ENCODE peak calls at places on chromosomes 16 and 17, in five cellular contexts. D is GM12878, M is K562, N is H1, B is HepG2. P is an unnamed sample.
A peak's percentile ranks its signal among the peaks of the same experiment; 100 is the strongest.

GRCh38 chr17:65627892-65628622 is 66.6 kb upstream of the AXIN2 start:
- DNase-seq in N (no peak), M (no peak), D (no peak), B (peak; percentile 91), P (no peak)

GRCh38 chr17:40115101-40115436 is 6.7 kb upstream of the MSL1 start:
- DNase-seq in M (no peak), B (no peak), D (no peak), N (no peak), P (no peak)

GRCh38 chr16:85720319-85720637 is 30.6 kb downstream of the C16orf74 start:
- DNase-seq in M (no peak), N (no peak), B (peak; percentile 35), D (no peak), P (no peak)

GRCh38 chr17:82647593-82648164 is 565 bp downstream of the WDR45B start:
- DNase-seq in B (no peak), N (no peak), M (peak; percentile 65), D (no peak), P (no peak)

GRCh38 chr16:24736758-24737157 is 7.3 kb downstream of the TNRC6A start:
- DNase-seq in B (no peak), N (no peak), D (no peak), M (no peak), P (no peak)

GRCh38 chr16:24955975-24956731 is 59.0 kb downstream of the ARHGAP17 start:
- DNase-seq in D (no peak), N (no peak), B (no peak), M (peak; percentile 17), P (no peak)

GRCh38 chr16:30700971-30701370 is 2.0 kb downstream of the SRCAP start:
- DNase-seq in B (no peak), D (no peak), N (no peak), M (no peak), P (no peak)

GRCh38 chr17:3256575-3256974 is 41.6 kb downstream of the OR3A1 start:
- DNase-seq in N (no peak), M (no peak), D (no peak), B (no peak), P (no peak)

GRCh38 chr16:4686497-4687210 is 6.7 kb upstream of the NUDT16L1 start:
- DNase-seq in N (no peak), B (no peak), M (no peak), D (no peak), P (no peak)

GRCh38 chr16:85148959-85149358 is 36.7 kb upstream of the CIBAR2 start:
- DNase-seq in D (no peak), N (no peak), M (no peak), B (no peak), P (no peak)

GRCh38 chr17:78001182-78001581 is 42.7 kb downstream of the TNRC6C start:
- DNase-seq in B (no peak), M (no peak), N (no peak), D (no peak), P (no peak)

GRCh38 chr17:13046361-13046760 is 28.5 kb upstream of the ELAC2 start:
- DNase-seq in M (no peak), B (no peak), D (no peak), N (no peak), P (no peak)

GRCh38 chr17:28331891-28332420 is 3.3 kb downstream of the IFT20 start:
- DNase-seq in N (no peak), B (no peak), D (no peak), M (no peak), P (no peak)

GRCh38 chr17:35244345-35245195 is 1.7 kb downstream of the SLFN5 start:
- DNase-seq in N (peak; percentile 47), M (peak; percentile 12), D (no peak), B (peak; percentile 6), P (peak; percentile 33)

GRCh38 chr16:56424791-56425438 is 430 bp downstream of the AMFR start:
- DNase-seq in M (peak; percentile 44), D (no peak), B (no peak), N (peak; percentile 63), P (no peak)

GRCh38 chr17:30000001-30000754 is 58.7 kb downstream of the EFCAB5 start:
- DNase-seq in B (no peak), N (no peak), D (no peak), M (no peak), P (no peak)

GRCh38 chr16:57736419-57737281 is 1.1 kb downstream of the KATNB1 start:
- DNase-seq in N (no peak), D (no peak), M (peak; percentile 55), B (peak; percentile 86), P (no peak)

GRCh38 chr17:8935194-8935593 is 30.3 kb downstream of the PIK3R5 start:
- DNase-seq in M (no peak), D (no peak), B (no peak), N (no peak), P (no peak)

GRCh38 chr16:48392407-48392806 is 7.2 kb upstream of the SIAH1 start:
- DNase-seq in B (no peak), D (no peak), N (no peak), M (no peak), P (no peak)

GRCh38 chr16:78249056-78249455 is 149.6 kb downstream of the WWOX start:
- DNase-seq in N (peak; percentile 57), B (peak; percentile 77), M (no peak), D (no peak), P (no peak)

GRCh38 chr17:38730526-38731379 is 612 bp downstream of the CISD3 start:
- DNase-seq in B (peak; percentile 90), M (no peak), D (no peak), N (peak; percentile 77), P (no peak)

GRCh38 chr16:28874406-28874805 is 3.9 kb upstream of the ATP2A1 start:
- DNase-seq in N (no peak), D (no peak), B (no peak), M (no peak), P (no peak)

GRCh38 chr16:30053376-30054015 is 12.1 kb upstream of the ALDOA start:
- DNase-seq in N (no peak), B (no peak), D (no peak), M (peak; percentile 27), P (no peak)

GRCh38 chr17:70855401-70856054 is 686.2 kb downstream of the KCNJ2 start:
- DNase-seq in N (no peak), D (no peak), M (no peak), B (no peak), P (no peak)

GRCh38 chr17:44318077-44318892 is 6.3 kb downstream of the SLC25A39 start:
- DNase-seq in N (no peak), B (no peak), M (peak; percentile 12), D (no peak), P (no peak)

GRCh38 chr17:39485555-39485954 is 24.3 kb downstream of the CDK12 start:
- DNase-seq in N (no peak), B (no peak), D (no peak), M (no peak), P (peak; percentile 15)

GRCh38 chr17:6163632-6164319 is 93.6 kb downstream of the WSCD1 start:
- DNase-seq in D (no peak), N (no peak), B (no peak), M (no peak), P (no peak)

GRCh38 chr17:4557626-4558310 is 2.6 kb upstream of the MYBBP1A start:
- DNase-seq in M (no peak), B (no peak), D (no peak), N (no peak), P (no peak)

GRCh38 chr16:57606847-57607501 is 21.5 kb upstream of the ADGRG1 start:
- DNase-seq in M (no peak), D (no peak), N (no peak), B (peak; percentile 85), P (no peak)

GRCh38 chr16:67429799-67430503 is 970 bp upstream of the HSD11B2 start:
- DNase-seq in D (no peak), M (no peak), B (no peak), N (no peak), P (no peak)

GRCh38 chr16:67426950-67427349 is 4.0 kb upstream of the HSD11B2 start:
- DNase-seq in N (no peak), M (no peak), B (no peak), D (no peak), P (no peak)

GRCh38 chr16:67429053-67429798 is 1.7 kb upstream of the HSD11B2 start:
- DNase-seq in D (no peak), N (no peak), B (peak; percentile 79), M (no peak), P (no peak)

GRCh38 chr16:67426022-67426421 is 4.9 kb upstream of the HSD11B2 start:
- DNase-seq in M (no peak), N (no peak), D (no peak), B (no peak), P (no peak)

DNA sequence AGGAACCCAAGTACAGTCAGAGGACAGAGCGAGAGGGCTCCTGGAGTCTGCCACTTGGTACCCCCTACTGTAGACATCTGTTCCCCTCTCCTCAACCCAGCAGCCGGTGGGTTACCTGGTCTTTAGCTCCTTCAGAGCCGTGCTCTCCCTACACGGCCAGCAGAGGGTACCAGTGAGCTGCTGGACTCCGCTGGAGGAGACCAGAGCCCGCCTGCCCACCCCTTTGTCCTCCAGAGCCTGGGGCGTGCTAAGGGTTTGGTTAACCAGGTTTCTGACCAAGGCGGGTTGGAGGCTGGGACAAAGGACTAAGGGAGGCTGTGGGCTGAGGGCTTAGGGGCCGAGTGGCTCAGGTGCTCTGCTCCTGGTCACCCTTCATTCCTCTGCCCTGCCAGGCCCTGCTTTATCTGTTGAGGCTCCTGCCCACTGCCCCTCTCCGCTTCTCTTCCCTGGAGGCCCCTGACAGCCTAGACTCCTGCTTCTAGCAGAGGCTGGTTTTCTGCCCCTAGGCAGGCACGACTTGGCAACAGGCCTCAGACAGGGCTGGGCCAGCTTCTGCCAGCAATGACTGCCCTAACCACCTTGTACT is 2.7 kb upstream of the HSD11B2 start:
- DNase-seq in B (peak; percentile 81), D (no peak), M (peak; percentile 86), N (peak; percentile 90), P (peak; percentile 42)
- TF ChIP-seq SRF in B (no peak), D (no peak), M (no peak), N (no peak), P (no peak)

DNA sequence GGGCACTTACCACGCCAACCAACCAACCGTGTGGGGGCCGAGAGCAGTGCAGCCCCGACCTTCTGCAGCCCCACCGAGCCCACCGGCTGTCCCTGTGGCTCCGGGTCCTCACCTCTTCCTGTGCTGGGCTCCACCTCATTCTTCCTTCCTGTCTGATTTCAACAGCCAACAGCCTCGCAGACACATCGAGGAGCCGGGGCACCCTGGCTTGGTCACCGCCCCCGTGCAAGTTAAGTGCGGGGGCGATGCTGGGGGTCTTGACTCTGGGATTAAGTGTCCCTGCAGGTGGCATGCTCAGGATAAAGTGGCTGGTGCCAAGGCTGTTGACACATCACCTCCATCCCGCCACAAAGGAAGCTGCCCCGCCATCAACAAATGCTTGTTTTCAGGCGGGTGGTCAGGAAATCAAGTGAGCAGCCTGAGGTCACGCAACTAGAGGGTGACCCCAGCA is at the start of gene NLRC3:
- DNase-seq in B (no peak), M (no peak), N (no peak), D (no peak), P (no peak)
- TF ChIP-seq ATF3 in B (no peak), M (no peak), N (no peak), D (no peak), P (no peak)

DNA sequence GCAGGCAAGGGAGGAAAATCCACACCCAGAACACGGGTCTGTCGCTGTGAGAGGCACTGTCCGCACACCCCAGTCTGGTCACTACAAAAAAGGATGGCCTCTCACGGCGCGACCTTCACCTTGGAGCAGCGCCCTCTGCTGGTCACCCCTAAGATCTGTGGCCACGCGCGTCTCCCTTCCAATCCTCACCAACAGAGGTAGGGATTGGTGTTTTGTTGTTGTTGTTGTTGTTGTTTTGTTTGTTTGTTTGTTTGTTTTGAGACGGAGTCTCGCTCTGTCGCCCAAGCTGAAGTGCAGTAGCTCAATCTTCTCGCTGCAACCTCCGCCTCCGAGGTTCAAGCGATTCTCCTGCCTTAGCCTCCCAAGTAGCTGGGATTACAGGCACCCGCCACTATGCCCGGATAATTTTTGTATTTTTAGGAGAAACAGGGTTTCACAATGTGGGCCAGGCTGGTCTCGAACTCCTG is 15.0 kb upstream of the C17orf58 start:
- DNase-seq in D (no peak), N (peak; percentile 92), B (peak; percentile 39), M (peak; percentile 73), P (no peak)
- TF ChIP-seq SRF in D (no peak), N (no peak), B (no peak), M (no peak), P (no peak)

GRCh38 chr17:17540935-17541639 is 44.9 kb upstream of the RASD1 start:
- DNase-seq in N (no peak), M (no peak), D (no peak), B (no peak), P (no peak)
- TF ChIP-seq ATF3 in N (no peak), M (no peak), D (no peak), B (no peak), P (no peak)